ENCODE peak calls at places on chromosomes 5 and 9, in four cellular contexts. Q, U, V and J are unnamed samples.
A peak's percentile ranks its signal among the peaks of the same experiment; 100 is the strongest.

GRCh38 chr5:141369994-141370848 is at the start of gene PCDHGB3:
- DNase-seq in U (peak; percentile 56), V (no peak), Q (peak; percentile 56), J (no peak)

GRCh38 chr9:35664531-35665470 is at the start of gene ARHGEF39:
- DNase-seq in U (peak; percentile 88), Q (peak; percentile 91), V (no peak), J (peak; percentile 81)

GRCh38 chr5:132225165-132226032 is 2.3 kb downstream of the P4HA2 start:
- DNase-seq in U (peak; percentile 57), V (no peak), Q (no peak), J (no peak)

GRCh38 chr9:121266906-121267650 is 884 bp upstream of the GSN start:
- DNase-seq in V (no peak), Q (no peak), U (no peak), J (no peak)

GRCh38 chr5:61477788-61478187 is 145.7 kb downstream of the ZSWIM6 start:
- DNase-seq in U (no peak), V (no peak), Q (no peak), J (no peak)

GRCh38 chr5:40796487-40796889 is 1.7 kb downstream of the PRKAA1 start:
- DNase-seq in V (no peak), Q (no peak), U (no peak), J (no peak)

GRCh38 chr5:80825780-80826460 is 134.2 kb upstream of the RASGRF2 start:
- DNase-seq in U (no peak), Q (no peak), V (no peak), J (no peak)

GRCh38 chr9:111161015-111161415 is 122.7 kb upstream of the LPAR1 start:
- DNase-seq in U (no peak), Q (no peak), V (no peak), J (no peak)

GRCh38 chr9:75889577-75889976 is 896 bp upstream of the PCSK5 start:
- DNase-seq in U (no peak), Q (no peak), V (no peak), J (no peak)

GRCh38 chr9:14037331-14037730 is 276.6 kb downstream of the NFIB start:
- DNase-seq in Q (no peak), U (no peak), V (no peak), J (no peak)

GRCh38 chr5:141514330-141515111 is 25.6 kb downstream of the PCDHGC5 start:
- DNase-seq in U (no peak), Q (peak; percentile 70), V (no peak), J (no peak)

GRCh38 chr5:159915913-159916840 is at the start of gene ADRA1B:
- DNase-seq in V (no peak), U (peak; percentile 21), Q (peak; percentile 80), J (peak; percentile 10)

GRCh38 chr5:133552925-133553525 is 59.3 kb downstream of the FSTL4 start:
- DNase-seq in V (no peak), Q (peak; percentile 79), U (peak; percentile 63), J (peak; percentile 25)

DNA sequence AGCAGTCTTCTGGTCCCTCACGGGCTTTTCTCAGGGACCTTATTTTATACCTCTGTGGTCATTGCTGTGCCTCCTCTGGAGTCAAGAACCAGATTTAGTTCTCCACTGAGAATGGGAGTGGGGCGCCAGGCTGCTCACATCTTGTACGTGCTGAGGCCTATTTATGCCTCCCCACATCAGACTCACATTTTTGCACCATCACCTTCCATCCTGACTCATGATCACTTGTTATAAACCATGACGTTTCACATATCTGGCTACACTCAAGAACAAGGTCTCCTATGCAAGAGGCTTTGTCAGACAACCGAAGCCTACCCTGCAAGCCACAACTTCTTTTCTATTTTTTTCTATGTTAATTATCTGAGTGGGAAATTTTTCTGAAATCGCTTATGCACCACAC is 10.7 kb downstream of the PRUNE2 start:
- DNase-seq in Q (no peak), V (no peak), U (no peak), J (no peak)
- TF ChIP-seq NR2C2 in Q (no peak), V (no peak), U (no peak), J (no peak)

DNA sequence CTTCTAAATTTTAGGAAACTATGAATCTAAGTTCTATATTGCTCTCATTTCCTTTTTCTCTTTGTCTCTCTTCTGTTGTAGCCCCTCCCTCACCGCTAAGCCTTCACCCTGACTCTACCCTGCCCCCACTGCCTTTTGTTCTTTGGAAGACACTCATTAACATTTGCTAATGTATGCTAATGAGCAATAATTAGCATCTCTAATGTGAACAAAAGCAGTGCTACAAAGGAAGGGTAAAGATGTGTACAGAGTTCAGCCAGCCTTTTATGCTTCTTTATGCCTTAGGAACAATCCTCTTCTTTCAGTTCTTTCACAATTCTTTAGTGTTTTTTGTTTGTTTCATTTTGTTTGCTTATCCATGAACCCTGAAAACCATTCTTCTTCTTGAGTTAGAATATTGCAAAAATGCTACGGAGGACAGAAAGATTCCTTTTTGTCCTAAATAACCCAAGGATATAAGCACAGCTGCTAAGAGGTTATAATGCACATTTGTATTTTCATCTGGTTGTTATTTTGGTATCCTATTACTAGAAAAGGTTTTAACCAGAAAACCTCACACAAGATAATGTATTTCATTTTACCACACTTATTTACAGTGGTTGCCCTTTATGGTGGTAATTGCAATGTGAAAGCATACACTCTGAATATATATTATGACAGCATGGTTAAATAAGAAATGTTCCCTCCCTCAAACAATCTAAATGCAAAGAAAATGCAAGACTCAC is 159.3 kb downstream of the TMC1 start:
- DNase-seq in U (no peak), Q (peak; percentile 67), V (no peak), J (no peak)
- TF ChIP-seq USF2 in U (no peak), Q (no peak), V (no peak), J (no peak)

GRCh38 chr5:172348084-172348483 is 64.5 kb upstream of the UBTD2 start:
- DNase-seq in V (no peak), U (no peak), Q (no peak), J (no peak)

GRCh38 chr5:172353271-172353807 is 69.8 kb upstream of the UBTD2 start:
- DNase-seq in Q (no peak), U (no peak), V (no peak), J (no peak)

GRCh38 chr5:172350212-172351181 is 66.9 kb upstream of the UBTD2 start:
- DNase-seq in U (no peak), Q (no peak), V (no peak), J (no peak)

GRCh38 chr5:172347653-172348052 is 64.1 kb upstream of the UBTD2 start:
- DNase-seq in V (no peak), Q (no peak), U (no peak), J (no peak)

DNA sequence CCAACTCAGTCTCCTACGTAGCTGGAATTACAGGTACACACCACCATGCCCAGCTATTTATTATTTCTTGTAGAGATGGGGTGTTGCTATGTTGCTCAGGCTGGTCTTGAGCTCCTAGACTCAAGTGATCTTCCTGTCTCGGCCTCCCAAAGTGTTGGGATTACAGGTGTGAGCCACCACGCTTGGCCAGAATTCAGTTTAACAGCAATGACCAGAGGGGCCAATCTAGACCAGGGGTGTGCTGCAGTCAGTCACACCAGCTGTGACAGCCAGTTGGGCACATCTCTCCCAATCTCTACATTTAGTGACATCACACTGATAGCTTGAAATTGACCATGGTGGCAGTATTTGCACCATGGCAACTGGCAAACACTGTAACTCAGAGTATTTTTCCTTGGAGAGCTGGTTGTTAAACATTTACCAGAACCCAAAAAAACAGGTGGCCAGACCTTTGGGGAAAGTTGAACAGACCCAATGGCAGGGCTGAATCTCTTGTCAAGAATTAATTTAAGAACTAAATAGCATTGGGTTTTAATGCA is 67.7 kb upstream of the UBTD2 start:
- DNase-seq in U (no peak), Q (no peak), V (no peak), J (peak; percentile 36)
- TF ChIP-seq NR2C2 in U (no peak), Q (no peak), V (no peak), J (no peak)

DNA sequence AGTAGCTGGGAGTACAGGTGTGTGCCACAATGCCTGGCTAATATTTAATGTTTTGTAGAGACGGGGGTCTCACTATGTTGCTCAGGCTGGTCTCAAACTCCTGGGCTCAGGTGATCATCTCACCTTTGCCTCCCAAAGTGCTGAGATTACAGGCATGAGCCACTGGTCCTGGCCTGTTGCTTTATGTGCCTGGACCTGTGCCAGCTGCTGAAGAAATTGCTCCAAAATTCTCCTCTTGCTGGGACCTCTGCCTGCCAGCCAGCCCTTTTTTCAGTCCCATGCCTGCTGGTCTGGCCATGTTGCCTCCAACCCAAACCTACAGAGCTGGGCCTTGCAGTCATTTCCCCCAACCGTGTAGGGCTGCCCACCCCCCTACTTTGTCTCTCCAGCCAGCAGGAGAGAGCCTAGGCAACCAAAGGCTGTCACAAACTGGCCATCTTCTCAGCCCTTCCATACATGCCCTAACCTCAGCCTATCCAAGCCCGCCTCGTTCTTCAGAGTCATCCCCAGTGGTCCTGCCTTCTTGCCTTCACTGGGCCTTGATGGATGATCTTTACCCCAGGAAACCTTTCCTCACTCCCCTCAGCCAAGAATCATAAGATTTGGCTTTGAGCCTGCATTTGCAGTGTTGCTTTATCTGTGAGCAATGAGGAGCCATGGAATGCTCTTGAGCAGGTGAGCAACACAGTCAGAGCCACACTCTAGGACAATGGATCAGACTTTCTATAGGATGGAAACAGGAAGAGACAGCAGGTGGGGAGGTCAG is 27.4 kb upstream of the SYNPO start:
- DNase-seq in V (no peak), U (no peak), Q (no peak), J (no peak)
- TF ChIP-seq USF2 in V (no peak), U (no peak), Q (no peak), J (no peak)

GRCh38 chr9:133843250-133843649 is 105.1 kb upstream of the SARDH start:
- DNase-seq in V (no peak), Q (no peak), U (no peak), J (no peak)
- TF ChIP-seq NR2C2 in V (no peak), Q (no peak), U (no peak), J (no peak)

DNA sequence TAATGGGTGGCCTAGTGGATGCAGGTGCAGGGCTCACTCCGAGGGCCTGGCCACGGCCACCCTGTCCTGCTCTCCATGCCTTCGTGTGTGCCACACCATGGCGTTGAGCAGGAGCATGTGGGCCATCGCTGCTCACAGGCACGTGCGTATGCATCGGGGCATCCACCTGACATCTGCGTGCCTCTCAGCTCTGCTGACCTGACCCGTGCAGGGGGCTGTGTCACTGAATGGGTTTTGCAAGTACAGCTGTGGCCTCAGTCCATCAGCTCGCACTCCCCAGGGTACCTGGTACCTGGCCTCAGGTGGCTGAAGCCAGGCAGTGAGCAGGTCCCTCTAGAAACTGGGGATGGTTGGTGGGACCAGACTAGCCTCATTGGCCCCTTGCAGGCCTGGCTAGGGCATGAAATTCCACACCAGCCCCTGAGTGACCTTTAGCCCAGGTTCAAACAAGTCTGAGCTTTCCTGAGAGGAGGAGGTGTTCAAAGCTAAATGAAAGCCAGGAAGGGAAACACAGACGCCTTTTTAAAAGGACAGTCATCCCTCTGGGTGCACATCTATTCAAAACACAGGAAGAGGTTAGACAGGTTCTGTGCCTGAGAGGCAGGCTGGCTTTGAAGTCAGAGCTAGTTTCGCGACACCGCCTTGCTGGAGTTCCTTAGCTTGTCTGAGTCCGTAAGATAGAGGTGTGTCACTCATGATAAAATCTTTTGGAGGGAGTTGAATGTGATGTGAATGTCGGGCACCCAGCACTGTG is 74.0 kb downstream of the MACROH2A1 start:
- DNase-seq in U (peak; percentile 53), V (no peak), Q (no peak), J (peak; percentile 87)
- TF ChIP-seq USF2 in U (no peak), V (no peak), Q (no peak), J (no peak)

DNA sequence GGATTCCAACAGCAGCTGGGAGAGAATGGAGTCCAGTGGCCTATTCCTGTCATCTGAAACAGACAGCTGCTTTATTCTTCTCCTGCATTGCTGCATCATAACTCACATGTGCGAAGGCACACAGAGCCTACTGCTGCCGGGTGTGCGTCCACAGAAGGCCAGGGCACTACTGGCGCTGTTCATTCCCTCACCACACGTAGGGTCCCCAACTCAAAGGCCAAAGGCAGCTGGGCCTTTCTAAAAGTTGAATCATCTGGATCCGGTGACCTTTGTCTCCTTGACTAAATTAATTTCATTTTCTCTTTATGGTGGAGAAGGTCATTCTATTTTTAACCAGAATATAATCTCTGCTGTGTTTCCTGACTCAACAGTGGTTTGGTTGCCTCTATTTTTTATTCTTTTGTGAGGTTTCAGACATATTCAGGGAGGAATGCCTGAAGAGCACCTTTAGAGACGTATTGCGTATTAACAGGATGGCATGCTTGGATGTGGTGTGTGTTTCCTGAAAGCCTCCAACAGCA is 10.8 kb upstream of the SPATA24 start:
- DNase-seq in U (no peak), V (no peak), Q (no peak), J (no peak)
- TF ChIP-seq NR2C2 in U (no peak), V (no peak), Q (no peak), J (no peak)